ENCODE peak calls at places on chromosomes 4 and X, in four cellular contexts. N is A549, B is fibroblast of mammary gland, K is lower leg skin. L is an unnamed sample.
A peak's percentile ranks its signal among the peaks of the same experiment; 100 is the strongest.

GRCh38 chrX:30706216-30706775 is 53.1 kb downstream of the GK start:
- DNase-seq in B (no peak), K (no peak), N (no peak), L (no peak)

GRCh38 chr4:57763070-57763469 is 652.9 kb upstream of the IGFBP7 start:
- DNase-seq in B (no peak), N (no peak), K (no peak), L (no peak)

GRCh38 chr4:100299019-100299418 is 108.8 kb upstream of the DDIT4L start:
- DNase-seq in B (peak; percentile 100), N (peak; percentile 24), K (no peak), L (peak; percentile 67)

GRCh38 chrX:50579955-50580354 is 109.3 kb upstream of the DGKK start:
- DNase-seq in B (peak; percentile 71), N (peak; percentile 66), K (no peak), L (peak; percentile 9)

GRCh38 chr4:102612195-102612594 is 111.0 kb downstream of the NFKB1 start:
- DNase-seq in N (no peak), K (no peak), B (no peak), L (no peak)

GRCh38 chr4:6893449-6894085 is 16.1 kb upstream of the TBC1D14 start:
- DNase-seq in B (no peak), K (peak; percentile 75), N (peak; percentile 88), L (no peak)

GRCh38 chrX:12894074-12894691 is 12.2 kb upstream of the TLR8 start:
- DNase-seq in B (peak; percentile 18), K (no peak), N (peak; percentile 21), L (no peak)

GRCh38 chr4:48341776-48342558 is 638 bp downstream of the SLAIN2 start:
- DNase-seq in K (peak; percentile 93), N (no peak), B (no peak), L (no peak)

GRCh38 chr4:33722800-33723511 is 2521.4 kb downstream of the ARAP2 start:
- DNase-seq in K (no peak), N (no peak), B (peak; percentile 73), L (no peak)
- TF ChIP-seq CTCF in K (no peak), N (no peak), B (peak; percentile 51), L (no peak)

DNA sequence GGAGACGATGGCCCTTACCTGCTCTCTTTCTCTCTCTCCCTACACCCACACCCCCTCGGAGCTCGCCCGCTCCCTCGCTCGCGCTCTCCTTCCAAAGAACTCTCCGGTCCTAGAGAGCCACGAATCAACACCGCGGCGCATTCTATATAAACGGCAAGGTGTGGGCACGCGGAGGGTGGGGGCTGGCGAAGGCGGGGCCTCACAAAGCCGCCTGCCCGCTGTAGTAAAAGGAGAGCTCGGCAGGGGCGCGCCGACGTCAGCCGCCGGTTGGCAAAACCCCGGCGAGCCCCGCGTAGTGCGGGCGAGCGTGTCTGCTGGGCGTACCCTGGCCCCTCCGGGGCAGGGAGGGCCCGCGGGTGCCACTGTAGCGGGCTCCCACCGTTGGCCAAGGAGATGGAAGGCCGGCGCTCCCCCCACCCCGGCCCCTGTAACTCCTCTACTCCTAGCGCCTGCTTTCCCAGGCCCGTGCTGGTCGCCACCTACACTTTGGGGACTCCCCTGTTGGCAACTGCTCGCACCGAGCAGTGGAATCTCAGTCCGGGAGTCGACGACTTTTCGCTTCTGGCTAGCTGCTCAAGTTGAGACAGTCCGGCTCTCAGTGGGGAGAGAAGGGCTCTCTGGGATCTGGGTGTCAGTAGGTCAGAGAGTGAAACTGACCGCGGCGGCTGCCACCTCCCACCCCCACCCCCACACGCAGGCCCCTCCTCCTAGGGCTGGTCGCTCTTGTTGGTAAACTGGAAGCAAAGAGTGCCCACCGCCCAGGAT is 325.5 kb upstream of the F9 start:
- DNase-seq in N (peak; percentile 14), B (no peak), K (peak; percentile 85), L (no peak)
- H3K4me3 ChIP-seq in N (peak overlapping the region; percentile 42), B (peak overlapping the region; percentile 18), K (no peak overlapping the region), L (peak overlapping the region; percentile 40)

DNA sequence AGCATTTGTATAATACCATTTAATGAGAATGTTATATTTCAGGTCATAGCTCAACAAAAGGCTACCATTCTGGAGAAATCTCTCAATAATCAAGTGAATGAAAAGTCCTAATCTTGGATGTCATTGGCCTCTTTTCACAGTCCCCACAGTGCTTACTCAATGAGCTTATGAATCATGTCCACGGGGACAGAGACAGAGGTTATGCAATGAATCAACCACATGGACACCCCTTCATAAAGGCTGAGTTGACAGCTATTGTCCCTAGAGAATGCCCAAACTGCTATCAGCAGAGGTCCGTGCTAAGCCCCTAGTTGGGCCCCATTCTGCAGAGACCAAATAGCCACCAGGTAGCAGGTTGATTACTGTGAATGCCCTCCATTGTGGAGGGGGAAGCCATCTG is 158.1 kb downstream of the LHFPL1 start:
- DNase-seq in K (no peak), N (no peak), B (no peak), L (no peak)
- TF ChIP-seq CTCF in K (no peak), N (no peak), B (no peak), L (no peak)

GRCh38 chr4:7910721-7911015 is 29.0 kb downstream of the AFAP1 start:
- DNase-seq in B (no peak), N (no peak), K (no peak), L (no peak)
- H3K4me3 ChIP-seq in B (peak overlapping the region; percentile 6), N (peak overlapping the region; percentile 24), K (no peak overlapping the region), L (no peak overlapping the region)

L was measured in retinal pigment epithelial cell.